ENCODE peak calls at places on chromosomes 11 and 22, in nine cellular contexts. B is H9; V is stimulated activated CD4-positive, alpha-beta T cell treated with anti-CD3 and anti-CD28 coated beads, Interleukin-1b, Interleukin-23, amount 100 ng/mL, for 24 hours; N is mesendoderm; R is HFF-Myc; I is ACHN; P is GM04503; T is iris pigment epithelial cell; Y is neural crest cell. F is an unnamed sample.

GRCh38 chr11:69138265-69138664 is 17.5 kb upstream of the SMIM38 start:
- DNase-seq in B (no peak), V (no peak), N (peak; percentile 27), R (peak; percentile 25), I (no peak), P (peak; percentile 64), T (peak; percentile 81), Y (no peak), F (no peak)

GRCh38 chr11:122634507-122634906 is 21.0 kb upstream of the UBASH3B start:
- DNase-seq in B (peak; percentile 80), V (no peak), N (peak; percentile 83), R (peak; percentile 83), I (no peak), P (no peak), T (no peak), Y (no peak), F (no peak)

GRCh38 chr11:12359761-12360160 is 17.6 kb upstream of the PARVA start:
- DNase-seq in B (no peak), V (no peak), N (no peak), R (no peak), I (no peak), P (no peak), T (peak; percentile 15), Y (no peak), F (no peak)

GRCh38 chr11:78074756-78075155 is 4.9 kb downstream of the NDUFC2 start:
- DNase-seq in B (no peak), V (no peak), N (no peak), R (no peak), I (no peak), P (no peak), T (peak; percentile 31), Y (no peak), F (no peak)

GRCh38 chr22:37383342-37383741 is 43.9 kb downstream of the ELFN2 start:
- DNase-seq in B (no peak), V (no peak), N (no peak), R (no peak), I (no peak), P (no peak), T (no peak), Y (no peak), F (peak; percentile 21)

GRCh38 chr22:38317995-38318715 is 922 bp upstream of the CSNK1E start:
- DNase-seq in B (no peak), V (no peak), N (peak; percentile 48), R (peak; percentile 80), I (peak; percentile 91), P (peak; percentile 88), T (peak; percentile 92), Y (peak; percentile 21), F (no peak)

GRCh38 chr22:24952837-24953293 is 349 bp downstream of the KIAA1671 start:
- DNase-seq in B (peak; percentile 81), V (no peak), N (peak; percentile 93), R (no peak), I (peak; percentile 80), P (no peak), T (peak; percentile 50), Y (peak; percentile 44), F (no peak)

GRCh38 chr11:82718841-82719240 is 14.8 kb downstream of the FAM181B start:
- DNase-seq in B (no peak), V (no peak), N (no peak), R (no peak), I (no peak), P (no peak), T (no peak), Y (no peak), F (no peak)

GRCh38 chr11:92569717-92570116 is 345.1 kb downstream of the FAT3 start:
- DNase-seq in B (no peak), V (no peak), N (no peak), R (no peak), I (no peak), P (no peak), T (no peak), Y (no peak), F (no peak)

GRCh38 chr11:83002047-83002446 is 69.7 kb downstream of the RAB30 start:
- DNase-seq in B (no peak), V (no peak), N (peak; percentile 27), R (no peak), I (no peak), P (no peak), T (peak; percentile 65), Y (no peak), F (no peak)

GRCh38 chr11:129023968-129024676 is 81.5 kb upstream of the TP53AIP1 start:
- DNase-seq in B (peak; percentile 75), V (no peak), N (peak; percentile 88), R (no peak), I (no peak), P (no peak), T (peak; percentile 60), Y (no peak), F (no peak)

GRCh38 chr11:65862941-65863888 is 3.0 kb downstream of the MUS81 start:
- DNase-seq in B (peak; percentile 23), V (no peak), N (no peak), R (no peak), I (no peak), P (no peak), T (no peak), Y (no peak), F (no peak)

GRCh38 chr22:40107756-40108437 is 69.8 kb upstream of the TNRC6B start:
- DNase-seq in B (no peak), V (no peak), N (peak; percentile 11), R (no peak), I (peak; percentile 70), P (peak; percentile 40), T (peak; percentile 34), Y (no peak), F (no peak)

GRCh38 chr22:37208401-37209139 is 3.7 kb downstream of the SSTR3 start:
- DNase-seq in B (no peak), V (no peak), N (no peak), R (no peak), I (no peak), P (no peak), T (no peak), Y (no peak), F (no peak)

GRCh38 chr11:61095022-61095421 is 7.3 kb upstream of the CD5 start:
- DNase-seq in B (no peak), V (no peak), N (no peak), R (no peak), I (no peak), P (no peak), T (no peak), Y (no peak), F (no peak)

GRCh38 chr11:32435152-32435480 is 223 bp downstream of the WT1 start:
- DNase-seq in B (no peak), V (no peak), N (no peak), R (no peak), I (no peak), P (no peak), T (no peak), Y (no peak), F (no peak)

GRCh38 chr11:92308366-92308765 is 83.7 kb downstream of the FAT3 start:
- DNase-seq in B (no peak), V (no peak), N (no peak), R (no peak), I (no peak), P (no peak), T (no peak), Y (no peak), F (no peak)

GRCh38 chr11:111836766-111837165 is 34.6 kb downstream of the ALG9 start:
- DNase-seq in B (no peak), V (no peak), N (no peak), R (no peak), I (peak; percentile 5), P (no peak), T (peak; percentile 80), Y (no peak), F (no peak)

GRCh38 chr11:12180257-12181205 is 70.1 kb downstream of the MICAL2 start:
- DNase-seq in B (no peak), V (no peak), N (no peak), R (no peak), I (peak; percentile 82), P (no peak), T (peak; percentile 66), Y (no peak), F (no peak)

GRCh38 chr22:49372530-49373288 is 455.0 kb downstream of the BRD1 start:
- DNase-seq in B (peak; percentile 84), V (no peak), N (peak; percentile 90), R (no peak), I (peak; percentile 57), P (no peak), T (peak; percentile 12), Y (no peak), F (no peak)

F was measured in NCI-H2107.